ENCODE peak calls at places on chromosomes 6 and 20, in ten cellular contexts. One of them, this sample, is unnamed.

GRCh38 chr20:45304464-45304999 is 2.1 kb upstream of the RBPJL start:
- DNase-seq in HepG2: no peak
- DNase-seq in A549: no peak
- DNase-seq in SK-N-SH: no peak
- DNase-seq in H1: no peak
- DNase-seq in ovary: no peak
- DNase-seq in transverse colon: no peak
- DNase-seq in tibial nerve: no peak
- DNase-seq in upper lobe of left lung: no peak
- DNase-seq in K562: no peak
- DNase-seq in this sample: no peak

GRCh38 chr6:30611150-30611855 is 5.7 kb downstream of the PPP1R10 start:
- DNase-seq in upper lobe of left lung: no peak
- DNase-seq in H1: no peak
- DNase-seq in HepG2: no peak
- DNase-seq in ovary: no peak
- DNase-seq in A549: no peak
- DNase-seq in tibial nerve: no peak
- DNase-seq in SK-N-SH: no peak
- DNase-seq in transverse colon: no peak
- DNase-seq in K562: no peak
- DNase-seq in this sample: no peak

GRCh38 chr6:136784271-136784664 is 8.0 kb downstream of the MAP3K5 start:
- DNase-seq in H1: no peak
- DNase-seq in SK-N-SH: no peak
- DNase-seq in ovary: no peak
- DNase-seq in tibial nerve: no peak
- DNase-seq in HepG2: no peak
- DNase-seq in K562: no peak
- DNase-seq in transverse colon: no peak
- DNase-seq in upper lobe of left lung: no peak
- DNase-seq in A549: no peak
- DNase-seq in this sample: no peak

GRCh38 chr20:50583422-50584150 is 73.4 kb downstream of the PTPN1 start:
- DNase-seq in ovary: peak
- DNase-seq in H1: no peak
- DNase-seq in tibial nerve: no peak
- DNase-seq in A549: no peak
- DNase-seq in HepG2: no peak
- DNase-seq in upper lobe of left lung: no peak
- DNase-seq in SK-N-SH: no peak
- DNase-seq in K562: no peak
- DNase-seq in transverse colon: no peak
- DNase-seq in this sample: no peak

GRCh38 chr20:40251284-40251932 is 437.6 kb downstream of the MAFB start:
- DNase-seq in ovary: no peak
- DNase-seq in transverse colon: peak
- DNase-seq in tibial nerve: no peak
- DNase-seq in K562: peak
- DNase-seq in SK-N-SH: peak
- DNase-seq in H1: peak
- DNase-seq in A549: peak
- DNase-seq in HepG2: peak
- DNase-seq in upper lobe of left lung: peak
- DNase-seq in this sample: no peak

GRCh38 chr6:107098436-107099307 is 16.6 kb downstream of the BEND3 start:
- DNase-seq in upper lobe of left lung: no peak
- DNase-seq in HepG2: no peak
- DNase-seq in tibial nerve: no peak
- DNase-seq in K562: no peak
- DNase-seq in transverse colon: no peak
- DNase-seq in H1: no peak
- DNase-seq in ovary: no peak
- DNase-seq in A549: no peak
- DNase-seq in SK-N-SH: no peak
- DNase-seq in this sample: peak

GRCh38 chr6:88490865-88491264 is 324.7 kb upstream of the CNR1 start:
- DNase-seq in upper lobe of left lung: peak
- DNase-seq in A549: no peak
- DNase-seq in ovary: no peak
- DNase-seq in tibial nerve: no peak
- DNase-seq in SK-N-SH: no peak
- DNase-seq in K562: no peak
- DNase-seq in transverse colon: no peak
- DNase-seq in H1: no peak
- DNase-seq in HepG2: no peak
- DNase-seq in this sample: no peak

GRCh38 chr6:31345026-31345730 is 11.8 kb downstream of the HLA-B start:
- DNase-seq in K562: no peak
- DNase-seq in SK-N-SH: no peak
- DNase-seq in transverse colon: no peak
- DNase-seq in tibial nerve: no peak
- DNase-seq in upper lobe of left lung: no peak
- DNase-seq in HepG2: no peak
- DNase-seq in A549: no peak
- DNase-seq in ovary: no peak
- DNase-seq in H1: no peak
- DNase-seq in this sample: no peak

DNA sequence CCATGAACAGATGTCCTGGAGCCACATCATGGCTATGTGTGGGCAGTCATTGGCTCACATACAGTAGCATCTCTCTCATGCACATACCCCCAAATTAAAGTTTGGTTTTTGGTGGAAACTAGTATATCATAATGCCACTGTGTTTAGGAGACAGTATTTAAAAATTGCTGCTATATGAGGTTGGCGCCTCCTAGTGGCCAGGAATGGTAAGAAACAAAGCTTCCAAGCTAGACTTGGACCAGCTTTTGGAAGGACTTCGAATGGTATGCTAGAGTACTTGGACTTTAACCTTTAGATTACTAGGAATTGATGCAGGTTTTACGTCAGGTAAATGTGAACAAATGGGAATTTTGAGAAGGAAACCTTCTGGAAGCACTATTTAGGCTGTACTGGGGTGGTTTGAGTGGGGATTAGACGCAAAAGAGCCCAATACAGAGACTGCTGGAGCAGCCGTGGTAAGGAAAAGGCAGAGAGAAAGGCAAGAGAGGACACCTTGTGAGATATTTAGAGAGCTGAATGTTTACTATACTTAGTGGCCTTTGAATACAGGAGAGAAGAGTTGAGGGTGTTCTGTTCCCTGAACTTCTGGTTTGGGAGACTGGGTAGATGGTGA is 23.8 kb downstream of the PRSS35 start:
- DNase-seq in H1: peak
- DNase-seq in ovary: peak
- DNase-seq in A549: peak
- DNase-seq in HepG2: peak
- DNase-seq in upper lobe of left lung: peak
- DNase-seq in tibial nerve: peak
- DNase-seq in transverse colon: peak
- DNase-seq in SK-N-SH: no peak
- DNase-seq in K562: peak
- DNase-seq in this sample: peak
- TF ChIP-seq CTCF in H1: no peak
- TF ChIP-seq CTCF in ovary: peak
- TF ChIP-seq CTCF in A549: peak
- TF ChIP-seq CTCF in HepG2: peak
- TF ChIP-seq CTCF in upper lobe of left lung: peak
- TF ChIP-seq CTCF in tibial nerve: peak
- TF ChIP-seq CTCF in transverse colon: peak
- TF ChIP-seq CTCF in SK-N-SH: peak
- TF ChIP-seq CTCF in K562: peak
- TF ChIP-seq CTCF in this sample: no peak

DNA sequence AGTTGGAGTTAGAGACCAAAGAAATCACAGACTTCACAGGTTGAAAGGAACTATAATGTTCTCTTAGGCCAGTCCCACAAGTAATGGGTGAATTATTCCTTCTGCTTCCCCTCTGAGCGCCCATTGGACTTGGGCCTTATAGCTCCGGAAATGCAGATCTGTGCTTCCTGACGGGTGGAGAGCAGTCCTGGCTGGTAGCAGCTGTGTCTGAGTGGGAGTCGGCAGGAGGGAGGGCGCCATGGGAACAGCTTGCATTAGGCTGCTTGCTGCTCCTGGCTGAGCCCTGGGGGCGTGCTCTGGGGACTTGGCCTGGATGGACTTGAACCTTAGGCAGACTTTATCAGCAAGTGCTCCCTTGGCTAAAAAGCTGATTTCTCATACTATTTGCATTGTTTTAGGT is 18.4 kb upstream of the NUP153 start:
- DNase-seq in transverse colon: peak
- DNase-seq in H1: peak
- DNase-seq in upper lobe of left lung: no peak
- DNase-seq in K562: peak
- DNase-seq in SK-N-SH: peak
- DNase-seq in tibial nerve: no peak
- DNase-seq in A549: no peak
- DNase-seq in ovary: peak
- DNase-seq in HepG2: peak
- DNase-seq in this sample: no peak
- TF ChIP-seq EP300 in transverse colon: no peak
- TF ChIP-seq EP300 in H1: peak
- TF ChIP-seq EP300 in upper lobe of left lung: no peak
- TF ChIP-seq EP300 in K562: no peak
- TF ChIP-seq EP300 in SK-N-SH: no peak
- TF ChIP-seq EP300 in tibial nerve: no peak
- TF ChIP-seq EP300 in A549: no peak
- TF ChIP-seq EP300 in ovary: no peak
- TF ChIP-seq EP300 in HepG2: no peak
- TF ChIP-seq EP300 in this sample: no peak

GRCh38 chr6:5029609-5030008 is 25.8 kb upstream of the RPP40 start:
- DNase-seq in K562: no peak
- DNase-seq in tibial nerve: no peak
- DNase-seq in transverse colon: no peak
- DNase-seq in upper lobe of left lung: no peak
- DNase-seq in SK-N-SH: no peak
- DNase-seq in ovary: no peak
- DNase-seq in H1: no peak
- DNase-seq in HepG2: no peak
- DNase-seq in A549: no peak
- DNase-seq in this sample: no peak

GRCh38 chr6:5028921-5029320 is 25.1 kb upstream of the RPP40 start:
- DNase-seq in ovary: no peak
- DNase-seq in H1: no peak
- DNase-seq in SK-N-SH: no peak
- DNase-seq in tibial nerve: no peak
- DNase-seq in A549: no peak
- DNase-seq in transverse colon: no peak
- DNase-seq in HepG2: peak
- DNase-seq in upper lobe of left lung: no peak
- DNase-seq in K562: no peak
- DNase-seq in this sample: no peak

GRCh38 chr6:5028301-5028700 is 24.5 kb upstream of the RPP40 start:
- DNase-seq in HepG2: no peak
- DNase-seq in transverse colon: no peak
- DNase-seq in SK-N-SH: no peak
- DNase-seq in ovary: no peak
- DNase-seq in upper lobe of left lung: no peak
- DNase-seq in K562: no peak
- DNase-seq in A549: no peak
- DNase-seq in H1: no peak
- DNase-seq in tibial nerve: no peak
- DNase-seq in this sample: no peak

GRCh38 chr6:5023923-5024322 is 20.1 kb upstream of the RPP40 start:
- DNase-seq in tibial nerve: no peak
- DNase-seq in ovary: no peak
- DNase-seq in transverse colon: no peak
- DNase-seq in SK-N-SH: no peak
- DNase-seq in A549: no peak
- DNase-seq in K562: no peak
- DNase-seq in H1: no peak
- DNase-seq in HepG2: no peak
- DNase-seq in upper lobe of left lung: no peak
- DNase-seq in this sample: no peak

DNA sequence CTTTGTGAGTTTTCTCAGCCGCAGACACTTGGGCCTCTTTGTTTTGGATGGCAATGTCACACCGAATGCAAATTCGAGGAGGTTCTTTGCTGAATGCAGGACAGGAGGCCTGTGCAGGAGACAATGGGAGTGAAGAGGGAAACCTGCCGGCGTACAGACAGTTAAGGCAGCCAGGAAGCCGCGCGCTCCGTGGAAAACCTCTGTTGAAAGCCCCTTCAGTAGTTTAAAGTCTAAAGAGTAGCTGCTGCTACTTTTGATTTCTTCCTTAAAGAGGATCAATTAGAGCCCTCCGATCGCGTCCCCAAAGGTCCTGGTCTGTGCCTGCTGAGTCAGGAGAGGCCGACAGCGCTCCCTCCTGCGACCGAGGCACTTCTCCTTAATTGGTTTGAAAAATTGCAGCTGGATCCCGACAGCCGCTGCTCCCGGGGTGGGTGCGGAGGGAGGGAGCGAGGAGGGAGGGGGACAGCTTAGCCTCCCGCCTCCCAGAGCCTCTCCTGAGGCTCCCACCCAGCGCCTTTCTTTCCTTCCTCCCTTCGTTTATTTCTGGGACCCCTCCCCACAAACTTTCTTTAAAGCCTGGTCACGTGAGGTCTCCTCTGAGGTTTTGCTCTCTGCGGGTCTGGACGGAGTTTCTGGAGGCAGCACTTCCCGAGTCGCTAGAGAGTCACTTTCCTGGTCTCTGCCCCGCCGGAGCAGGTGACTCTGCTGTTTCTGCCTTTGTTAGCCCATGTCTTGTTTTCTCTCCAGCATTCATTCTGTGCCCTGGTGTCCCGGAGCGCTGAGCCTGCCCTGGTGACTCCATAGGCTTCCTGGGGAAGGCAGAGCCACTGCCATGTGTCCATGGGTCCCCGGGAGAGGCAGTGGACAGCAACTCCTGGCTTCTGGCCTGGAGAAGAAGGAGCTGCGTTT is 22.3 kb upstream of the RPP40 start:
- DNase-seq in HepG2: peak
- DNase-seq in H1: peak
- DNase-seq in K562: peak
- DNase-seq in SK-N-SH: peak
- DNase-seq in transverse colon: peak
- DNase-seq in A549: no peak
- DNase-seq in ovary: peak
- DNase-seq in upper lobe of left lung: peak
- DNase-seq in tibial nerve: no peak
- DNase-seq in this sample: peak
- TF ChIP-seq CTCF in HepG2: peak
- TF ChIP-seq CTCF in H1: peak
- TF ChIP-seq CTCF in K562: peak
- TF ChIP-seq CTCF in SK-N-SH: no peak
- TF ChIP-seq CTCF in transverse colon: no peak
- TF ChIP-seq CTCF in A549: no peak
- TF ChIP-seq CTCF in ovary: no peak
- TF ChIP-seq CTCF in upper lobe of left lung: no peak
- TF ChIP-seq CTCF in tibial nerve: no peak
- TF ChIP-seq CTCF in this sample: no peak

GRCh38 chr6:26232950-26233607 is 131.9 kb upstream of the BTN3A2 start:
- DNase-seq in tibial nerve: no peak
- DNase-seq in A549: no peak
- DNase-seq in upper lobe of left lung: peak
- DNase-seq in SK-N-SH: no peak
- DNase-seq in transverse colon: no peak
- DNase-seq in H1: no peak
- DNase-seq in ovary: no peak
- DNase-seq in HepG2: no peak
- DNase-seq in K562: no peak
- DNase-seq in this sample: no peak

GRCh38 chr6:26232306-26232949 is 132.6 kb upstream of the BTN3A2 start:
- DNase-seq in transverse colon: no peak
- DNase-seq in ovary: no peak
- DNase-seq in SK-N-SH: no peak
- DNase-seq in A549: no peak
- DNase-seq in upper lobe of left lung: no peak
- DNase-seq in K562: no peak
- DNase-seq in tibial nerve: no peak
- DNase-seq in HepG2: no peak
- DNase-seq in H1: no peak
- DNase-seq in this sample: no peak

GRCh38 chr6:26233608-26234420 is 131.2 kb upstream of the BTN3A2 start:
- DNase-seq in tibial nerve: no peak
- DNase-seq in upper lobe of left lung: peak
- DNase-seq in ovary: no peak
- DNase-seq in transverse colon: peak
- DNase-seq in K562: peak
- DNase-seq in H1: no peak
- DNase-seq in SK-N-SH: peak
- DNase-seq in A549: no peak
- DNase-seq in HepG2: no peak
- DNase-seq in this sample: peak

GRCh38 chr6:26235240-26235730 is 129.7 kb upstream of the BTN3A2 start:
- DNase-seq in ovary: no peak
- DNase-seq in transverse colon: no peak
- DNase-seq in K562: no peak
- DNase-seq in upper lobe of left lung: no peak
- DNase-seq in A549: no peak
- DNase-seq in SK-N-SH: no peak
- DNase-seq in H1: no peak
- DNase-seq in tibial nerve: no peak
- DNase-seq in HepG2: no peak
- DNase-seq in this sample: no peak

GRCh38 chr6:26234421-26235239 is 130.4 kb upstream of the BTN3A2 start:
- DNase-seq in A549: peak
- DNase-seq in ovary: no peak
- DNase-seq in upper lobe of left lung: peak
- DNase-seq in tibial nerve: no peak
- DNase-seq in H1: peak
- DNase-seq in transverse colon: peak
- DNase-seq in HepG2: no peak
- DNase-seq in K562: peak
- DNase-seq in SK-N-SH: peak
- DNase-seq in this sample: peak
- TF ChIP-seq EP300 in A549: no peak
- TF ChIP-seq EP300 in ovary: no peak
- TF ChIP-seq EP300 in upper lobe of left lung: peak
- TF ChIP-seq EP300 in tibial nerve: no peak
- TF ChIP-seq EP300 in H1: no peak
- TF ChIP-seq EP300 in transverse colon: peak
- TF ChIP-seq EP300 in HepG2: no peak
- TF ChIP-seq EP300 in K562: no peak
- TF ChIP-seq EP300 in SK-N-SH: no peak
- TF ChIP-seq EP300 in this sample: no peak

This sample was measured in stomach.